ENCODE peak calls at places on chromosomes 3 and 15, in four cellular contexts. B is GM23338, P is A549, R is psoas muscle. Q is an unnamed sample.

GRCh38 chr15:84734794-84735479 is 13.5 kb upstream of the ZNF592 start:
- DNase-seq in R (no peak), B (peak; percentile 98), P (peak; percentile 88), Q (peak; percentile 68)

GRCh38 chr3:153247331-153248311 is 85.6 kb downstream of the RAP2B start:
- DNase-seq in B (no peak), P (no peak), R (no peak), Q (no peak)

GRCh38 chr3:128395500-128396125 is 71.1 kb downstream of the DNAJB8 start:
- DNase-seq in B (no peak), P (no peak), R (peak; percentile 66), Q (no peak)

GRCh38 chr3:162390891-162391290 is 894.3 kb downstream of the OTOL1 start:
- DNase-seq in B (no peak), P (peak; percentile 30), R (no peak), Q (no peak)

GRCh38 chr15:39919740-39920509 is at the start of gene GPR176:
- DNase-seq in P (peak; percentile 30), B (peak; percentile 69), R (peak; percentile 31), Q (peak; percentile 81)

GRCh38 chr3:127299276-127299675 is 11.4 kb upstream of the PRR20G start:
- DNase-seq in P (no peak), B (no peak), R (peak; percentile 10), Q (peak; percentile 51)

GRCh38 chr15:69624816-69625215 is 172.2 kb downstream of the RPLP1 start:
- DNase-seq in P (no peak), B (no peak), R (no peak), Q (no peak)

GRCh38 chr3:13718000-13718399 is 161.9 kb downstream of the WNT7A start:
- DNase-seq in P (no peak), B (no peak), R (no peak), Q (no peak)

GRCh38 chr3:170355738-170356595 is 1.5 kb upstream of the SKIL start:
- DNase-seq in R (peak; percentile 42), P (no peak), B (peak; percentile 62), Q (peak; percentile 38)

GRCh38 chr3:117526485-117527079 is 817.0 kb downstream of the TUSC7 start:
- DNase-seq in R (no peak), B (peak; percentile 47), P (no peak), Q (peak; percentile 38)

GRCh38 chr3:186917660-186918312 is 12.5 kb upstream of the ST6GAL1 start:
- DNase-seq in R (no peak), B (no peak), P (no peak), Q (no peak)

GRCh38 chr3:177574232-177574856 is 377.1 kb upstream of the TBL1XR1 start:
- DNase-seq in R (no peak), P (peak; percentile 22), B (peak; percentile 44), Q (no peak)

GRCh38 chr3:118997190-118997589 is 37.5 kb downstream of the IGSF11 start:
- DNase-seq in B (no peak), R (no peak), P (no peak), Q (no peak)

GRCh38 chr3:10170915-10171478 is 6.3 kb downstream of the IRAK2 start:
- DNase-seq in R (no peak), P (no peak), B (no peak), Q (no peak)

GRCh38 chr3:65979731-65980130 is 59.0 kb downstream of the MAGI1 start:
- DNase-seq in P (no peak), B (no peak), R (no peak), Q (no peak)

GRCh38 chr3:64928683-64929082 is 240.9 kb upstream of the ADAMTS9 start:
- DNase-seq in R (no peak), B (no peak), P (no peak), Q (no peak)

GRCh38 chr3:106609666-106610301 is 741.0 kb upstream of the CBLB start:
- DNase-seq in R (no peak), B (peak; percentile 90), P (peak; percentile 12), Q (peak; percentile 74)

GRCh38 chr3:107222927-107223326 is 154.3 kb upstream of the CCDC54 start:
- DNase-seq in P (no peak), B (no peak), R (no peak), Q (no peak)

GRCh38 chr3:8663177-8664061 is 18.8 kb upstream of the SSUH2 start:
- DNase-seq in P (peak; percentile 82), R (peak; percentile 32), B (peak; percentile 98), Q (no peak)

GRCh38 chr3:149815728-149816127 is 2.7 kb downstream of the RNF13 start:
- DNase-seq in B (no peak), R (no peak), P (no peak), Q (no peak)

GRCh38 chr15:25946241-25946786 is 83.2 kb upstream of the ATP10A start:
- DNase-seq in R (no peak), B (peak; percentile 34), P (no peak), Q (no peak)

GRCh38 chr15:77944002-77944867 is 133.3 kb downstream of the TBC1D2B start:
- DNase-seq in R (peak; percentile 89), B (peak; percentile 93), P (no peak), Q (peak; percentile 94)

GRCh38 chr3:27533718-27534578 is 49.8 kb upstream of the SLC4A7 start:
- DNase-seq in R (peak; percentile 73), P (peak; percentile 95), B (peak; percentile 96), Q (peak; percentile 88)

DNA sequence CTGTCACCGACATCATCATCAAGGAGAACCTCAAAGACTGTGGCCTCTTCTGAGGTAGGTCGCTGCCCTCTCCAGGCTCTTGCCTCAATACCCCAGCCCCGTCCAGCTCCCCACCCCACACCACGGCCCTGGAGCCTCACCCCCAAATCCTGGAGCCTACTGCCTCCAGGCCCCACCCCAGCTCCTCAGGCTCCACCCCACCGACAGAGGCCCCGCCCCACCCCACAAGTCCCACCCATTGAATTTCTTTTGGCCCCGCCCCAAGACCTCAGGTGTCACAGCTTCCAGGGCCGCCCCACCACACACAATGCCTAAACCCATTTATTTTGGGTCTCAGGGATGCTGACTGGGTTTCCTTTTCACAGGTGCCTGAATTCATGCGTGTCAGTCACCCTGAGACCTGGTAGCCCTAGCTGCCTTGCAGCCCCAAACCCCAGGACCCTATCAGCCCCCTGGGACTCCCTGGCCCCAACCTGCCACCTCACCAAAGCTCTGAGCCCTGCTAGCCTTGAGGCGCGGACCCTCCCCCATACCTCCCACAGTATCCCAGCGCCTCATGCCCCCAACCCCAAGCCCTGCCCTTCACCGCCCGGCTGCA is 3.6 kb downstream of the GNAT1 start:
- DNase-seq in B (peak; percentile 83), R (no peak), P (no peak), Q (no peak)
- H3K4me3 ChIP-seq in B (peak overlapping the region; percentile 44), R (peak overlapping the region; percentile 23), P (no peak overlapping the region), Q (no peak overlapping the region)

GRCh38 chr3:182149594-182149993 is 437.9 kb downstream of the SOX2 start:
- DNase-seq in P (no peak), B (no peak), R (no peak), Q (no peak)

GRCh38 chr3:182142928-182143327 is 431.2 kb downstream of the SOX2 start:
- DNase-seq in R (no peak), B (peak; percentile 62), P (no peak), Q (no peak)

GRCh38 chr3:182143903-182144302 is 432.2 kb downstream of the SOX2 start:
- DNase-seq in P (no peak), R (no peak), B (no peak), Q (no peak)

GRCh38 chr3:182148360-182148759 is 436.6 kb downstream of the SOX2 start:
- DNase-seq in B (no peak), P (no peak), R (no peak), Q (no peak)
- H3K27ac ChIP-seq in B (no peak overlapping the region), P (no peak overlapping the region), R (no peak overlapping the region), Q (no peak overlapping the region)

GRCh38 chr3:99578339-99578970 is 59.9 kb upstream of the COL8A1 start:
- DNase-seq in B (no peak), R (no peak), P (no peak), Q (no peak)

GRCh38 chr3:99579246-99579645 is 59.1 kb upstream of the COL8A1 start:
- DNase-seq in P (no peak), R (no peak), B (no peak), Q (no peak)

GRCh38 chr3:99575683-99576082 is 62.7 kb upstream of the COL8A1 start:
- DNase-seq in B (no peak), R (no peak), P (no peak), Q (no peak)

GRCh38 chr3:99579965-99580364 is 58.4 kb upstream of the COL8A1 start:
- DNase-seq in P (no peak), B (no peak), R (no peak), Q (no peak)

DNA sequence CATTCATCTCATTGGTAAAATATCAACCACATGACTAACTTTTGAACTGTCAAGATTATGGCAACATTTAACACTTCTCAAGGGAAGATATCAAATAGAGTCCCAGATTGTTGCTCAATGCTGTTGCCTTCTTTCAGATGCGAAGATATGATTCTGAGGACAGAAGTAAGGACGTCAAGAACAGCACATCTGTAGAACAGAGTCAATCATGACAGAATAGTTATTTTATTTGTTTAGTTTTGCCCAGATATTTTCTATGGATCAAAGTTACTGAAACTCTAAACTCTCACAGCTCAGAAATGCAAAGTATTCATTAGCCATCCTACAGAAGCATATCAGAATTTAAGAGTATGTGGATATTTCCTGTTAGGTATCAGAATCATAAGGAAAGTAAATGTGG is 61.2 kb upstream of the COL8A1 start:
- DNase-seq in R (no peak), B (no peak), P (no peak), Q (no peak)
- H3K4me3 ChIP-seq in R (no peak overlapping the region), B (no peak overlapping the region), P (no peak overlapping the region), Q (no peak overlapping the region)

GRCh38 chr3:99863002-99863401 is 45.3 kb downstream of the CMSS1 start:
- DNase-seq in R (no peak), P (no peak), B (no peak), Q (no peak)
- H3K27ac ChIP-seq in R (peak overlapping the region; percentile 27), P (no peak overlapping the region), B (no peak overlapping the region), Q (peak overlapping the region; percentile 97)

GRCh38 chr3:42653303-42653559 is 266 bp upstream of the ZBTB47 start:
- DNase-seq in B (no peak), R (no peak), P (no peak), Q (no peak)

GRCh38 chr3:42653560-42654330 is at the start of gene ZBTB47:
- DNase-seq in B (peak; percentile 52), R (peak; percentile 79), P (no peak), Q (peak; percentile 80)

GRCh38 chr3:42651248-42652091 is 2.0 kb upstream of the ZBTB47 start:
- DNase-seq in P (no peak), B (no peak), R (no peak), Q (no peak)

GRCh38 chr3:42652611-42653302 is 740 bp upstream of the ZBTB47 start:
- DNase-seq in P (peak; percentile 57), R (peak; percentile 56), B (no peak), Q (peak; percentile 90)

DNA sequence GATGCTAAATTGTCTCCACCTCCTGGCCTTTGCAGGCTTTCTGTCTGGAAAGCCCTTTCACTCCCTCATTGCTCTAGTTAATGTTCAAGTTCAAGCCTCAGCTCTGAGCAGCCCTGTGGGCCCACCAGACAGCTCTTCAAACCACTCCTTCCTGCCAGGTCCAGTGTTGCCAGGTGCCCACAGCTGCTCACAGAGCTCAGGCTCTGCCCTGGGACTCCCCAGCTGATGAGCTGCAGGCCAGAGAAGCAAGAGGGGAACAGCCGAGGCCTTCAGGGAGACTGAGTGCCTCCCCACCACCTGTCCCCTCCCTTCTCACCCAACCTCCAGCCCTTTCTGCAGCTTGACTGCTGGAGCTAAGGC is 1.3 kb upstream of the ZBTB47 start:
- DNase-seq in P (no peak), R (no peak), B (no peak), Q (no peak)
- H3K4me3 ChIP-seq in P (no peak overlapping the region), R (peak overlapping the region; percentile 78), B (peak overlapping the region; percentile 76), Q (peak overlapping the region; percentile 89)

Q was measured in tibial artery.